ENCODE peak calls at places on chromosomes 6 and 20, in ten cellular contexts. V, H, P, O, L, Q, I, J, B and G are unnamed samples.

GRCh38 chr6:41594326-41594725 is 43.9 kb upstream of the MDFI start:
- DNase-seq in V (no peak), H (no peak), P (no peak), O (no peak), L (peak), Q (peak), I (no peak), J (no peak), B (peak), G (no peak)

GRCh38 chr6:134964451-134965203 is 14.7 kb upstream of the ALDH8A1 start:
- DNase-seq in V (no peak), H (no peak), P (no peak), O (no peak), L (no peak), Q (no peak), I (no peak), J (no peak), B (no peak), G (no peak)

GRCh38 chr6:1386310-1386709 is 3.1 kb upstream of the FOXF2 start:
- DNase-seq in V (no peak), H (no peak), P (no peak), O (no peak), L (no peak), Q (no peak), I (no peak), J (no peak), B (no peak), G (no peak)

GRCh38 chr6:138142806-138143205 is 18.9 kb upstream of the ARFGEF3 start:
- DNase-seq in V (no peak), H (no peak), P (no peak), O (no peak), L (no peak), Q (no peak), I (no peak), J (no peak), B (no peak), G (no peak)

GRCh38 chr6:37919417-37920157 is 100.1 kb downstream of the ZFAND3 start:
- DNase-seq in V (no peak), H (no peak), P (no peak), O (no peak), L (peak), Q (peak), I (no peak), J (no peak), B (peak), G (no peak)

GRCh38 chr6:160837146-160837545 is 135.1 kb downstream of the PLG start:
- DNase-seq in V (no peak), H (peak), P (no peak), O (no peak), L (no peak), Q (no peak), I (no peak), J (no peak), B (no peak), G (no peak)

GRCh38 chr6:97674802-97675201 is 391.8 kb upstream of the MMS22L start:
- DNase-seq in V (no peak), H (no peak), P (no peak), O (no peak), L (no peak), Q (peak), I (no peak), J (no peak), B (peak), G (no peak)

GRCh38 chr20:23293689-23294088 is 56.9 kb upstream of the NXT1 start:
- DNase-seq in V (no peak), H (no peak), P (no peak), O (no peak), L (no peak), Q (no peak), I (no peak), J (no peak), B (no peak), G (no peak)

GRCh38 chr6:51805517-51805916 is 281.9 kb downstream of the PKHD1 start:
- DNase-seq in V (no peak), H (no peak), P (no peak), O (no peak), L (no peak), Q (no peak), I (no peak), J (no peak), B (no peak), G (no peak)

GRCh38 chr6:108156180-108156937 is 9.5 kb upstream of the NR2E1 start:
- DNase-seq in V (no peak), H (no peak), P (peak), O (no peak), L (no peak), Q (no peak), I (no peak), J (peak), B (no peak), G (no peak)

GRCh38 chr20:1491281-1491840 is at the start of gene SIRPB2:
- DNase-seq in V (no peak), H (peak), P (no peak), O (no peak), L (no peak), Q (no peak), I (peak), J (no peak), B (no peak), G (no peak)

GRCh38 chr6:14709066-14709670 is 536.7 kb upstream of the JARID2 start:
- DNase-seq in V (no peak), H (no peak), P (no peak), O (no peak), L (no peak), Q (no peak), I (no peak), J (no peak), B (no peak), G (no peak)

GRCh38 chr6:27812805-27813626 is 99.2 kb downstream of the OR2B2 start:
- DNase-seq in V (no peak), H (no peak), P (peak), O (no peak), L (no peak), Q (no peak), I (no peak), J (no peak), B (no peak), G (no peak)

GRCh38 chr6:34657307-34657978 is 39.1 kb downstream of the ILRUN start:
- DNase-seq in V (no peak), H (peak), P (peak), O (no peak), L (peak), Q (peak), I (no peak), J (peak), B (peak), G (no peak)

GRCh38 chr6:11350294-11350693 is 117.8 kb upstream of the NEDD9 start:
- DNase-seq in V (no peak), H (no peak), P (no peak), O (no peak), L (peak), Q (no peak), I (no peak), J (no peak), B (no peak), G (no peak)

GRCh38 chr6:41846666-41847237 is 48.4 kb downstream of the USP49 start:
- DNase-seq in V (peak), H (peak), P (peak), O (peak), L (peak), Q (peak), I (no peak), J (no peak), B (peak), G (peak)

GRCh38 chr6:149864578-149865535 is 698 bp upstream of the LRP11 start:
- DNase-seq in V (peak), H (peak), P (peak), O (no peak), L (no peak), Q (no peak), I (no peak), J (peak), B (peak), G (no peak)

GRCh38 chr6:125519367-125519766 is 217.6 kb upstream of the HDDC2 start:
- DNase-seq in V (no peak), H (no peak), P (no peak), O (no peak), L (no peak), Q (no peak), I (no peak), J (no peak), B (no peak), G (peak)